ENCODE peak calls at places on chromosomes 3 and 15, in ten cellular contexts. T, J, A, U, S, X, Y, Q, H and R are unnamed samples.

GRCh38 chr15:51874751-51875644 is 45.5 kb downstream of the TMOD3 start:
- DNase-seq in H (peak; percentile 92), T (no peak), A (no peak), Y (no peak), U (peak; percentile 98), J (no peak), X (no peak), Q (peak; percentile 97), S (no peak), R (no peak)

GRCh38 chr3:143287403-143287802 is 167.8 kb downstream of the CHST2 start:
- DNase-seq in Y (no peak), A (no peak), X (no peak), H (peak; percentile 73), J (no peak), U (no peak), Q (no peak), S (no peak), T (no peak), R (no peak)

GRCh38 chr3:184511741-184512140 is 49.8 kb upstream of the EPHB3 start:
- DNase-seq in Q (no peak), T (no peak), H (no peak), Y (no peak), A (no peak), S (no peak), J (no peak), U (no peak), X (no peak), R (no peak)

GRCh38 chr15:100292010-100292409 is 49.8 kb downstream of the ADAMTS17 start:
- DNase-seq in Y (no peak), A (no peak), Q (no peak), J (no peak), H (no peak), X (no peak), T (no peak), S (no peak), U (no peak), R (no peak)

GRCh38 chr15:85694086-85694485 is 100.6 kb downstream of the KLHL25 start:
- DNase-seq in Q (no peak), A (no peak), J (no peak), T (no peak), S (no peak), U (no peak), H (no peak), Y (no peak), X (no peak), R (no peak)

GRCh38 chr15:25177955-25178801 is 223.4 kb downstream of the SNRPN start:
- DNase-seq in U (no peak), Q (no peak), T (no peak), A (peak; percentile 36), Y (no peak), H (no peak), S (no peak), J (no peak), X (peak; percentile 30), R (no peak)

GRCh38 chr3:177295116-177295515 is 97.8 kb upstream of the TBL1XR1 start:
- DNase-seq in Q (no peak), A (no peak), J (no peak), T (no peak), S (no peak), U (no peak), X (no peak), H (no peak), Y (no peak), R (no peak)

GRCh38 chr3:16084887-16085286 is 89.6 kb upstream of the GALNT15 start:
- DNase-seq in Q (peak; percentile 84), X (no peak), T (no peak), J (no peak), U (no peak), S (no peak), Y (no peak), H (no peak), A (no peak), R (no peak)

GRCh38 chr3:81592101-81592500 is 169.3 kb downstream of the GBE1 start:
- DNase-seq in U (peak; percentile 12), Q (peak; percentile 8), H (no peak), S (no peak), T (no peak), J (no peak), A (no peak), X (no peak), Y (no peak), R (no peak)